ENCODE peak calls at places on chromosomes 13 and 19, in six cellular contexts. One of them, this sample, is unnamed. For H3K4me1, the result is how much of the 10 kb centered on the place peaks cover.

GRCh38 chr19:48102870-48103751 is 7.5 kb downstream of the PLA2G4C start:
- DNase-seq in heart left ventricle: no peak
- DNase-seq in CD8-positive, alpha-beta T cell: peak
- DNase-seq in mucosa of descending colon: peak
- DNase-seq in tibial artery: no peak
- DNase-seq in A549: peak
- DNase-seq in this sample: peak

GRCh38 chr13:30698488-30699005 is 36.8 kb upstream of the ALOX5AP start:
- DNase-seq in heart left ventricle: no peak
- DNase-seq in CD8-positive, alpha-beta T cell: no peak
- DNase-seq in mucosa of descending colon: no peak
- DNase-seq in tibial artery: no peak
- DNase-seq in A549: no peak
- DNase-seq in this sample: no peak

GRCh38 chr19:6126335-6126974 is 9.0 kb upstream of the ACSBG2 start:
- DNase-seq in heart left ventricle: no peak
- DNase-seq in CD8-positive, alpha-beta T cell: no peak
- DNase-seq in mucosa of descending colon: peak
- DNase-seq in tibial artery: no peak
- DNase-seq in A549: peak
- DNase-seq in this sample: peak

GRCh38 chr13:48838193-48839000 is 137.3 kb upstream of the FNDC3A start:
- DNase-seq in heart left ventricle: no peak
- DNase-seq in CD8-positive, alpha-beta T cell: no peak
- DNase-seq in mucosa of descending colon: no peak
- DNase-seq in tibial artery: no peak
- DNase-seq in A549: no peak
- DNase-seq in this sample: no peak

GRCh38 chr19:38252935-38253691 is 3.1 kb downstream of the PPP1R14A start:
- DNase-seq in heart left ventricle: peak
- DNase-seq in CD8-positive, alpha-beta T cell: no peak
- DNase-seq in mucosa of descending colon: no peak
- DNase-seq in tibial artery: peak
- DNase-seq in A549: no peak
- DNase-seq in this sample: peak

GRCh38 chr13:99178636-99179035 is 22.0 kb upstream of the UBAC2 start:
- DNase-seq in heart left ventricle: peak
- DNase-seq in CD8-positive, alpha-beta T cell: no peak
- DNase-seq in mucosa of descending colon: no peak
- DNase-seq in tibial artery: no peak
- DNase-seq in A549: no peak
- DNase-seq in this sample: peak

GRCh38 chr13:113735194-113735593 is 23.8 kb upstream of the TMEM255B start:
- DNase-seq in heart left ventricle: no peak
- DNase-seq in CD8-positive, alpha-beta T cell: no peak
- DNase-seq in mucosa of descending colon: no peak
- DNase-seq in tibial artery: no peak
- DNase-seq in A549: no peak
- DNase-seq in this sample: no peak

GRCh38 chr19:40461669-40462221 is 3.8 kb downstream of the BLVRB start:
- DNase-seq in heart left ventricle: no peak
- DNase-seq in CD8-positive, alpha-beta T cell: no peak
- DNase-seq in mucosa of descending colon: peak
- DNase-seq in tibial artery: peak
- DNase-seq in A549: no peak
- DNase-seq in this sample: no peak

GRCh38 chr19:38031423-38031770 is 124.4 kb downstream of the SIPA1L3 start:
- DNase-seq in heart left ventricle: no peak
- DNase-seq in CD8-positive, alpha-beta T cell: no peak
- DNase-seq in mucosa of descending colon: no peak
- DNase-seq in tibial artery: no peak
- DNase-seq in A549: no peak
- DNase-seq in this sample: no peak

GRCh38 chr19:48833977-48834376 is 2.3 kb downstream of the HSD17B14 start:
- DNase-seq in heart left ventricle: no peak
- DNase-seq in CD8-positive, alpha-beta T cell: no peak
- DNase-seq in mucosa of descending colon: no peak
- DNase-seq in tibial artery: no peak
- DNase-seq in A549: no peak
- DNase-seq in this sample: no peak

GRCh38 chr13:43835701-43836100 is 43.8 kb downstream of the CCDC122 start:
- DNase-seq in heart left ventricle: no peak
- DNase-seq in CD8-positive, alpha-beta T cell: no peak
- DNase-seq in mucosa of descending colon: no peak
- DNase-seq in tibial artery: no peak
- DNase-seq in A549: no peak
- DNase-seq in this sample: peak

GRCh38 chr13:59259416-59260000 is 904.2 kb downstream of the DIAPH3 start:
- DNase-seq in heart left ventricle: no peak
- DNase-seq in CD8-positive, alpha-beta T cell: no peak
- DNase-seq in mucosa of descending colon: no peak
- DNase-seq in tibial artery: no peak
- DNase-seq in A549: no peak
- DNase-seq in this sample: no peak

GRCh38 chr19:44341794-44342193 is 14.7 kb downstream of the ZNF112 start:
- DNase-seq in heart left ventricle: no peak
- DNase-seq in CD8-positive, alpha-beta T cell: no peak
- DNase-seq in mucosa of descending colon: no peak
- DNase-seq in tibial artery: no peak
- DNase-seq in A549: no peak
- DNase-seq in this sample: no peak

GRCh38 chr19:39499082-39499642 is 415 bp downstream of the DLL3 start:
- DNase-seq in heart left ventricle: no peak
- DNase-seq in CD8-positive, alpha-beta T cell: no peak
- DNase-seq in mucosa of descending colon: no peak
- DNase-seq in tibial artery: no peak
- DNase-seq in A549: no peak
- DNase-seq in this sample: peak

GRCh38 chr13:58953638-58954037 is 1210.1 kb downstream of the DIAPH3 start:
- DNase-seq in heart left ventricle: no peak
- DNase-seq in CD8-positive, alpha-beta T cell: no peak
- DNase-seq in mucosa of descending colon: no peak
- DNase-seq in tibial artery: no peak
- DNase-seq in A549: no peak
- DNase-seq in this sample: peak

GRCh38 chr13:73040968-73041580 is 17.7 kb upstream of the KLF5 start:
- DNase-seq in heart left ventricle: no peak
- DNase-seq in CD8-positive, alpha-beta T cell: no peak
- DNase-seq in mucosa of descending colon: peak
- DNase-seq in tibial artery: no peak
- DNase-seq in A549: no peak
- DNase-seq in this sample: no peak

GRCh38 chr13:89695343-89696257 is 1651.9 kb upstream of the MIR17HG start:
- DNase-seq in heart left ventricle: no peak
- DNase-seq in CD8-positive, alpha-beta T cell: no peak
- DNase-seq in mucosa of descending colon: peak
- DNase-seq in tibial artery: no peak
- DNase-seq in A549: peak
- DNase-seq in this sample: peak

GRCh38 chr13:89361909-89362308 is 1690.7 kb downstream of the SLITRK5 start:
- DNase-seq in heart left ventricle: no peak
- DNase-seq in CD8-positive, alpha-beta T cell: no peak
- DNase-seq in mucosa of descending colon: no peak
- DNase-seq in tibial artery: no peak
- DNase-seq in A549: no peak
- DNase-seq in this sample: no peak

GRCh38 chr13:110300090-110300815 is 6.7 kb downstream of the COL4A1 start:
- DNase-seq in heart left ventricle: no peak
- DNase-seq in CD8-positive, alpha-beta T cell: no peak
- DNase-seq in mucosa of descending colon: no peak
- DNase-seq in tibial artery: no peak
- DNase-seq in A549: no peak
- DNase-seq in this sample: no peak

GRCh38 chr19:15595069-15595468 is 19.9 kb upstream of the CYP4F8 start:
- DNase-seq in heart left ventricle: no peak
- DNase-seq in CD8-positive, alpha-beta T cell: no peak
- DNase-seq in mucosa of descending colon: no peak
- DNase-seq in tibial artery: no peak
- DNase-seq in A549: no peak
- DNase-seq in this sample: no peak

GRCh38 chr13:98275711-98276171 is 98.7 kb upstream of the RNF113B start:
- DNase-seq in heart left ventricle: no peak
- DNase-seq in CD8-positive, alpha-beta T cell: no peak
- DNase-seq in mucosa of descending colon: no peak
- DNase-seq in tibial artery: no peak
- DNase-seq in A549: no peak
- DNase-seq in this sample: peak

GRCh38 chr13:110301083-110301482 is 5.9 kb downstream of the COL4A1 start:
- DNase-seq in heart left ventricle: no peak
- DNase-seq in CD8-positive, alpha-beta T cell: no peak
- DNase-seq in mucosa of descending colon: no peak
- DNase-seq in tibial artery: no peak
- DNase-seq in A549: no peak
- DNase-seq in this sample: no peak

GRCh38 chr13:83272076-83272475 is 610.2 kb downstream of the SLITRK1 start:
- DNase-seq in heart left ventricle: no peak
- DNase-seq in CD8-positive, alpha-beta T cell: no peak
- DNase-seq in mucosa of descending colon: no peak
- DNase-seq in tibial artery: no peak
- DNase-seq in A549: no peak
- DNase-seq in this sample: no peak

GRCh38 chr13:30572859-30573275 is 44.9 kb upstream of the USPL1 start:
- DNase-seq in heart left ventricle: no peak
- DNase-seq in CD8-positive, alpha-beta T cell: no peak
- DNase-seq in mucosa of descending colon: peak
- DNase-seq in tibial artery: no peak
- DNase-seq in A549: peak
- DNase-seq in this sample: peak

GRCh38 chr19:48111280-48111679 is 663 bp upstream of the PLA2G4C start:
- DNase-seq in heart left ventricle: no peak
- DNase-seq in CD8-positive, alpha-beta T cell: no peak
- DNase-seq in mucosa of descending colon: no peak
- DNase-seq in tibial artery: no peak
- DNase-seq in A549: no peak
- DNase-seq in this sample: no peak

GRCh38 chr19:30785728-30786127 is 413.5 kb downstream of the ZNF536 start:
- DNase-seq in heart left ventricle: no peak
- DNase-seq in CD8-positive, alpha-beta T cell: no peak
- DNase-seq in mucosa of descending colon: no peak
- DNase-seq in tibial artery: no peak
- DNase-seq in A549: no peak
- DNase-seq in this sample: peak
- H3K4me1 ChIP-seq in heart left ventricle: under half
- H3K4me1 ChIP-seq in CD8-positive, alpha-beta T cell: under half
- H3K4me1 ChIP-seq in mucosa of descending colon: under half
- H3K4me1 ChIP-seq in tibial artery: under half
- H3K4me1 ChIP-seq in A549: under half
- H3K4me1 ChIP-seq in this sample: under half

GRCh38 chr19:35745328-35746086 is at the start of the genes PSENEN and U2AF1L4:
- DNase-seq in heart left ventricle: peak
- DNase-seq in CD8-positive, alpha-beta T cell: peak
- DNase-seq in mucosa of descending colon: peak
- DNase-seq in tibial artery: peak
- DNase-seq in A549: peak
- DNase-seq in this sample: peak
- H3K4me1 ChIP-seq in heart left ventricle: under half
- H3K4me1 ChIP-seq in CD8-positive, alpha-beta T cell: half or more
- H3K4me1 ChIP-seq in mucosa of descending colon: under half
- H3K4me1 ChIP-seq in tibial artery: half or more
- H3K4me1 ChIP-seq in A549: under half
- H3K4me1 ChIP-seq in this sample: under half

GRCh38 chr19:10417598-10418280 is 2.6 kb upstream of the PDE4A start:
- DNase-seq in heart left ventricle: no peak
- DNase-seq in CD8-positive, alpha-beta T cell: no peak
- DNase-seq in mucosa of descending colon: no peak
- DNase-seq in tibial artery: no peak
- DNase-seq in A549: no peak
- DNase-seq in this sample: no peak
- H3K4me1 ChIP-seq in heart left ventricle: under half
- H3K4me1 ChIP-seq in CD8-positive, alpha-beta T cell: half or more
- H3K4me1 ChIP-seq in mucosa of descending colon: under half
- H3K4me1 ChIP-seq in tibial artery: under half
- H3K4me1 ChIP-seq in A549: under half
- H3K4me1 ChIP-seq in this sample: under half

GRCh38 chr19:54302252-54302651 is 10.7 kb downstream of the LILRA5 start:
- DNase-seq in heart left ventricle: no peak
- DNase-seq in CD8-positive, alpha-beta T cell: no peak
- DNase-seq in mucosa of descending colon: no peak
- DNase-seq in tibial artery: no peak
- DNase-seq in A549: no peak
- DNase-seq in this sample: no peak

GRCh38 chr19:54310543-54310942 is 2.4 kb downstream of the LILRA5 start:
- DNase-seq in heart left ventricle: no peak
- DNase-seq in CD8-positive, alpha-beta T cell: no peak
- DNase-seq in mucosa of descending colon: no peak
- DNase-seq in tibial artery: no peak
- DNase-seq in A549: no peak
- DNase-seq in this sample: no peak

GRCh38 chr19:54309811-54310210 is 3.2 kb downstream of the LILRA5 start:
- DNase-seq in heart left ventricle: no peak
- DNase-seq in CD8-positive, alpha-beta T cell: no peak
- DNase-seq in mucosa of descending colon: no peak
- DNase-seq in tibial artery: no peak
- DNase-seq in A549: no peak
- DNase-seq in this sample: no peak

GRCh38 chr19:54307389-54307788 is 5.6 kb downstream of the LILRA5 start:
- DNase-seq in heart left ventricle: no peak
- DNase-seq in CD8-positive, alpha-beta T cell: no peak
- DNase-seq in mucosa of descending colon: no peak
- DNase-seq in tibial artery: no peak
- DNase-seq in A549: no peak
- DNase-seq in this sample: no peak

GRCh38 chr19:54305141-54305540 is 7.8 kb downstream of the LILRA5 start:
- DNase-seq in heart left ventricle: no peak
- DNase-seq in CD8-positive, alpha-beta T cell: no peak
- DNase-seq in mucosa of descending colon: no peak
- DNase-seq in tibial artery: no peak
- DNase-seq in A549: no peak
- DNase-seq in this sample: no peak
- H3K4me1 ChIP-seq in heart left ventricle: under half
- H3K4me1 ChIP-seq in CD8-positive, alpha-beta T cell: under half
- H3K4me1 ChIP-seq in mucosa of descending colon: under half
- H3K4me1 ChIP-seq in tibial artery: under half
- H3K4me1 ChIP-seq in A549: under half
- H3K4me1 ChIP-seq in this sample: under half

GRCh38 chr19:1020868-1021425 is at the start of gene TMEM259:
- DNase-seq in heart left ventricle: peak
- DNase-seq in CD8-positive, alpha-beta T cell: peak
- DNase-seq in mucosa of descending colon: peak
- DNase-seq in tibial artery: peak
- DNase-seq in A549: peak
- DNase-seq in this sample: peak
- H3K4me1 ChIP-seq in heart left ventricle: half or more
- H3K4me1 ChIP-seq in CD8-positive, alpha-beta T cell: under half
- H3K4me1 ChIP-seq in mucosa of descending colon: under half
- H3K4me1 ChIP-seq in tibial artery: half or more
- H3K4me1 ChIP-seq in A549: under half
- H3K4me1 ChIP-seq in this sample: under half

This sample was measured in SJCRH30.